ENCODE peak calls at places on chromosomes 12 and 14, in seven cellular contexts. E is mesenchymal stem cell, U is neuronal stem cell, K is H9, A is IMR-90, S is trophoblast cell, Y is H1. C is an unnamed sample.
A peak's percentile ranks its signal among the peaks of the same experiment; 100 is the strongest.

GRCh38 chr14:95133282-95133681 is 24.0 kb downstream of the DICER1 start:
- DNase-seq in K (no peak), S (no peak), Y (no peak), A (peak; percentile 35), U (peak; percentile 65), E (no peak), C (no peak)

GRCh38 chr12:34605955-34606748 is 583.9 kb downstream of the ALG10 start:
- DNase-seq in A (no peak), U (no peak), K (no peak), S (no peak), Y (no peak), E (no peak), C (no peak)

GRCh38 chr14:106848330-106849121 is 1322.1 kb downstream of the TMEM121 start:
- DNase-seq in A (no peak), E (no peak), S (peak; percentile 50), U (no peak), Y (no peak), K (no peak), C (no peak)

GRCh38 chr14:89000007-89000942 is 175.8 kb downstream of the TTC8 start:
- DNase-seq in K (peak; percentile 52), A (peak; percentile 98), E (peak; percentile 95), U (no peak), Y (no peak), S (peak; percentile 87), C (peak; percentile 89)

GRCh38 chr12:113781415-113782198 is 184.5 kb downstream of the RBM19 start:
- DNase-seq in Y (no peak), K (no peak), A (peak; percentile 59), E (peak; percentile 96), S (no peak), U (no peak), C (peak; percentile 23)

GRCh38 chr14:38481939-38482678 is 226.2 kb upstream of the CLEC14A start:
- DNase-seq in K (peak; percentile 26), E (peak; percentile 86), A (peak; percentile 70), S (peak; percentile 46), Y (no peak), U (no peak), C (peak; percentile 74)

GRCh38 chr12:48165089-48166031 is 8.0 kb upstream of the ASB8 start:
- DNase-seq in K (no peak), S (peak; percentile 73), E (peak; percentile 56), A (peak; percentile 68), Y (no peak), U (peak; percentile 62), C (peak; percentile 71)

GRCh38 chr14:58238252-58239247 is 6.1 kb upstream of the PSMA3 start:
- DNase-seq in E (peak; percentile 12), K (peak; percentile 39), Y (no peak), U (no peak), S (peak; percentile 52), A (no peak), C (peak; percentile 42)

GRCh38 chr12:93571854-93572711 is at the start of gene SOCS2:
- DNase-seq in U (peak; percentile 56), A (peak; percentile 21), S (peak; percentile 53), E (peak; percentile 38), Y (peak; percentile 79), K (peak; percentile 69), C (peak; percentile 87)

GRCh38 chr12:115385141-115385540 is 701.2 kb upstream of the TBX3 start:
- DNase-seq in U (no peak), E (no peak), A (no peak), Y (no peak), K (no peak), S (peak; percentile 71), C (no peak)

GRCh38 chr12:2997989-2998670 is 38.9 kb downstream of the TEAD4 start:
- DNase-seq in S (no peak), Y (no peak), A (no peak), E (no peak), U (no peak), K (no peak), C (no peak)

GRCh38 chr14:89336338-89336737 is 80.7 kb downstream of the FOXN3 start:
- DNase-seq in S (no peak), Y (no peak), K (no peak), A (no peak), E (no peak), U (no peak), C (peak; percentile 88)

GRCh38 chr14:68143341-68143807 is 323.8 kb downstream of the RAD51B start:
- DNase-seq in Y (no peak), E (peak; percentile 47), S (no peak), K (no peak), A (peak; percentile 36), U (no peak), C (no peak)

GRCh38 chr12:125861299-125862281 is 796.4 kb downstream of the AACS start:
- DNase-seq in A (no peak), U (no peak), E (no peak), K (peak; percentile 73), S (no peak), Y (no peak), C (no peak)

GRCh38 chr14:105316968-105317498 is 2.5 kb downstream of the PACS2 start:
- DNase-seq in A (no peak), E (no peak), S (no peak), Y (no peak), K (no peak), U (no peak), C (no peak)

GRCh38 chr14:77761205-77761931 is 412 bp upstream of the SNW1 start:
- DNase-seq in E (peak; percentile 53), K (peak; percentile 64), U (no peak), Y (no peak), A (peak; percentile 36), S (peak; percentile 99), C (peak; percentile 78)

GRCh38 chr12:13205809-13206559 is 9.5 kb downstream of the EMP1 start:
- DNase-seq in U (no peak), E (peak; percentile 95), Y (no peak), S (peak; percentile 20), A (peak; percentile 99), K (no peak), C (peak; percentile 83)

GRCh38 chr12:111268738-111269572 is 99.9 kb downstream of the PHETA1 start:
- DNase-seq in Y (peak; percentile 81), A (no peak), S (peak; percentile 49), E (no peak), U (no peak), K (peak; percentile 68), C (peak; percentile 43)
- H3K23ac ChIP-seq in Y (no peak overlapping the region), A (no peak overlapping the region), S (no peak overlapping the region), E (no peak overlapping the region), U (no peak overlapping the region), K (no peak overlapping the region), C (no peak overlapping the region)

DNA sequence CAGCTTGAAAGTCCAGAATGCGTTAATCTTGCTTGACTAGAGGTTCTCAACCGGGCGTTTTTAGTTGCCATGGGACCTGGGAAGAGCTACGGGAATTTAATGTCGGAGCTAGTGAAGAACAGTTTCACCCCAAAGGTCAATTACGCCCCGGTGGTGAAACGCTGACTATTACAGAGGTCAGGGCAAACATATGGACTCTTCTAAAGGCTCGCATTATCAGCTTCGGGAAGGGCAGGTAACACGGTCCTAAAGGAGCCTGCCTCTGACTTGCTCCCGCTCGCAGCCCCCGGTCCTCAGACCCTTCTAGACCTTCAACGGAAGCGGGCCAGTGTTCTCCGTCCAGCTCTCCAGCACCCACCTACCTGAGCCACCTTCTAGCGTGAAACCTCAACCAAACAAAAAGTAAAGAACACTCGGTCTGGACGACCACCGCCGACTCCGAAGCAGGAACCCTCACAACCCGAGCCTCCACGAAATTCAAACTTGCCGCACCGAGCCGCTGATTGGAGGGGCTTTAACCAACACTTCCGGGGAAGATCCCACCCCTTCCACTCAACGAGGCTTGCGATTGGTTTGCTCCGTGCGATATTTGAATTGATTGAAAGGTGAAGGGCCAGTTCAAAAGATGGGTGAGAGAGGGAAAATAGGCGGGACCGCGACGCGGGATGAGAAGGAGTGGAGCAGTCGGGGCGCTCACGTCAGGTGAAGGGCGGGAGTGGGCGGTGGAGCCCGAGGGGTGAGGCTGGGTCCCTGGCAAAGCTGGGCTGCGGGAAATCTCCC is at the start of gene DLGAP5:
- DNase-seq in Y (peak; percentile 88), K (peak; percentile 97), U (peak; percentile 94), A (peak; percentile 94), E (peak; percentile 98), S (peak; percentile 96), C (peak; percentile 99)
- H3K27ac ChIP-seq in Y (peak within 1 kb of the TSS; percentile 40), K (peak within 1 kb of the TSS; percentile 28), U (peak within 1 kb of the TSS; percentile 82), A (peak within 1 kb of the TSS; percentile 40), E (peak within 1 kb of the TSS; percentile 26), S (peak within 1 kb of the TSS; percentile 18), C (peak within 1 kb of the TSS; percentile 73)

GRCh38 chr14:51478241-51478640 is 173.5 kb upstream of the FRMD6 start:
- DNase-seq in U (no peak), Y (no peak), E (no peak), K (no peak), A (peak; percentile 59), S (no peak), C (no peak)

GRCh38 chr14:51473351-51473750 is 178.4 kb upstream of the FRMD6 start:
- DNase-seq in A (no peak), U (no peak), E (no peak), Y (no peak), K (no peak), S (no peak), C (no peak)

GRCh38 chr14:51474854-51475253 is 176.9 kb upstream of the FRMD6 start:
- DNase-seq in U (no peak), Y (no peak), S (no peak), E (no peak), K (no peak), A (no peak), C (no peak)

GRCh38 chr14:51472881-51473280 is 178.8 kb upstream of the FRMD6 start:
- DNase-seq in S (no peak), K (no peak), U (no peak), A (no peak), Y (no peak), E (no peak), C (no peak)

DNA sequence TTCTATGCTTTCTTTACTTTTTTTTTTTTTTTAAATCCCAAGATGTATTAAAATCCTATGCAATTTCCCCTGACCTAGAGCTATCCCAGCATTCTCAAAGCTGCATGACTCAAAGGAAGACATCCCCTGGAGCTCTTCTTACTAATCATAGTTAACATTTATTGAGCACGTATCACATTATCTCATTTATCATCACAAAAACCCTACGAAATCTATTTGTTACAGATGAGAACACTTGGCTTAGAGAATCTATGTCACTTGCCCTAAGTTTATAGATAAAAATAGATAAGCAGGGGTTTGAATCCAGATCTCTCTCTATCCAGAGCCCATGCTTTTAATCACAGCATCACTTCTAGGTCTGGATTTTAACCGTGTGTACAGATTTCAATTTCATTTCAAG is 177.9 kb upstream of the FRMD6 start:
- DNase-seq in Y (no peak), S (no peak), A (peak; percentile 74), E (no peak), K (no peak), U (no peak), C (no peak)
- H3K23ac ChIP-seq in Y (no peak overlapping the region), S (no peak overlapping the region), A (no peak overlapping the region), E (no peak overlapping the region), K (no peak overlapping the region), U (no peak overlapping the region), C (no peak overlapping the region)

DNA sequence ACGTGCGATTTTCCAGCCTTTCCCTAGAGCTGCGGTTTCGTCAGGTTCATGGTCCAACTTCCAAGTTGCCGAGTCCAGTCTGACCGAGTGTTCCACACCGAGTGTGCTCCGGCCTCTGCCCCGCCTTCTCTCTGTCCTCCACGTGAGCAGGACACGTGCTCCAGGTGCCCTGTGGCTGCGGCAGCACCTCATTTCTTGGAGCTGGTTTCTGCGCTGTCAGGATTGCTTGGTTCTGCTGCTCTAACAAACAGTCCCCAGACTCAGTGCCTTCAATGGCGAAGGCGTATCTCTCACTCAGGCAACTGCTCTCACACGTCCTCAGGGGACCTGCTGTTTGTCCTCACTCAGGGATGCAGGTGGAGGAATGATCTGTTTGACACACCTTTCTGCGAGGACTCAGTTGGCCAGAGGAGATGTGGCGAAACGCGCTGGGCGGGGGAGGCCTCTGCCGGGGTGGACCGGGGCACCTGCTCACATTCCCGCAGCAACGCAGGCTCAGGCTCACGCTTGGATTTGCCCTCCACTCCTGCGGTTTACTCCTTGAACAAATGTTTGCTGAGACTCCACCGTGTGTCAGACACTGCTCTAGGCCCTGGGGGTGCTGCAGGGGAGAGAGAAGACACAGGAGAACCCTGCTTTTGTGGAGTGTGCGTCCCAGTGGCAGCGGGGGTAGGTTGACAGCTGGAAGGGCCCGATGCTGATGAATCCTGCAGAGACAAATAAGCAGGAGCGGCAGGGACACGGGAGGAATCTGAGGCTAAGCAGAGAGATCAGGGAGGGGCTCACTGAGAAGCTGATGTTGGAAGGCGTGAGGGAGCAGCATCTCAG is 63.4 kb upstream of the FBRSL1 start:
- DNase-seq in A (no peak), Y (no peak), K (no peak), U (no peak), E (no peak), S (no peak), C (no peak)
- H3K27ac ChIP-seq in A (no peak overlapping the region), Y (no peak overlapping the region), K (no peak overlapping the region), U (no peak overlapping the region), E (no peak overlapping the region), S (no peak overlapping the region), C (no peak overlapping the region)

C was measured in mesendoderm.